ENCODE peak calls at places on chromosome 11, in six cellular contexts. One of them, this sample, is unnamed.

GRCh38 chr11:11979487-11980117 is 28.8 kb downstream of the DKK3 start:
- DNase-seq in trophoblast cell: peak; percentile 91
- DNase-seq in neuronal stem cell: no peak
- DNase-seq in mesenchymal stem cell: peak; percentile 91
- DNase-seq in IMR-90: peak; percentile 81
- DNase-seq in H1: no peak
- DNase-seq in this sample: no peak

GRCh38 chr11:7098235-7098832 is 9.5 kb downstream of the RBMXL2 start:
- DNase-seq in trophoblast cell: no peak
- DNase-seq in neuronal stem cell: peak; percentile 39
- DNase-seq in mesenchymal stem cell: peak; percentile 65
- DNase-seq in IMR-90: peak; percentile 46
- DNase-seq in H1: no peak
- DNase-seq in this sample: no peak

GRCh38 chr11:126391970-126392637 is 36.6 kb downstream of the ST3GAL4 start:
- DNase-seq in trophoblast cell: no peak
- DNase-seq in neuronal stem cell: no peak
- DNase-seq in mesenchymal stem cell: no peak
- DNase-seq in IMR-90: no peak
- DNase-seq in H1: no peak
- DNase-seq in this sample: peak; percentile 61

GRCh38 chr11:57426754-57427691 is at the start of gene SLC43A3:
- DNase-seq in trophoblast cell: peak; percentile 58
- DNase-seq in neuronal stem cell: peak; percentile 17
- DNase-seq in mesenchymal stem cell: peak; percentile 74
- DNase-seq in IMR-90: peak; percentile 82
- DNase-seq in H1: peak; percentile 83
- DNase-seq in this sample: peak; percentile 79

GRCh38 chr11:32991427-32991826 is 24.3 kb upstream of the DEPDC7 start:
- DNase-seq in trophoblast cell: no peak
- DNase-seq in neuronal stem cell: no peak
- DNase-seq in mesenchymal stem cell: no peak
- DNase-seq in IMR-90: no peak
- DNase-seq in H1: no peak
- DNase-seq in this sample: no peak

GRCh38 chr11:111846640-111847039 is 24.7 kb downstream of the ALG9 start:
- DNase-seq in trophoblast cell: peak; percentile 44
- DNase-seq in neuronal stem cell: no peak
- DNase-seq in mesenchymal stem cell: peak; percentile 70
- DNase-seq in IMR-90: peak; percentile 92
- DNase-seq in H1: no peak
- DNase-seq in this sample: no peak

GRCh38 chr11:2534957-2535672 is 90.3 kb downstream of the KCNQ1 start:
- DNase-seq in trophoblast cell: peak; percentile 86
- DNase-seq in neuronal stem cell: no peak
- DNase-seq in mesenchymal stem cell: no peak
- DNase-seq in IMR-90: no peak
- DNase-seq in H1: no peak
- DNase-seq in this sample: no peak

GRCh38 chr11:28833169-28833568 is 725.0 kb downstream of the METTL15 start:
- DNase-seq in trophoblast cell: no peak
- DNase-seq in neuronal stem cell: no peak
- DNase-seq in mesenchymal stem cell: no peak
- DNase-seq in IMR-90: no peak
- DNase-seq in H1: no peak
- DNase-seq in this sample: no peak

GRCh38 chr11:87859583-87859982 is 315.7 kb downstream of the RAB38 start:
- DNase-seq in trophoblast cell: no peak
- DNase-seq in neuronal stem cell: no peak
- DNase-seq in mesenchymal stem cell: no peak
- DNase-seq in IMR-90: no peak
- DNase-seq in H1: no peak
- DNase-seq in this sample: no peak

GRCh38 chr11:70415176-70415575 is 16.8 kb downstream of the CTTN start:
- DNase-seq in trophoblast cell: peak; percentile 96
- DNase-seq in neuronal stem cell: no peak
- DNase-seq in mesenchymal stem cell: peak; percentile 18
- DNase-seq in IMR-90: peak; percentile 96
- DNase-seq in H1: no peak
- DNase-seq in this sample: no peak

GRCh38 chr11:60743058-60743457 is 13.6 kb upstream of the MS4A15 start:
- DNase-seq in trophoblast cell: no peak
- DNase-seq in neuronal stem cell: no peak
- DNase-seq in mesenchymal stem cell: no peak
- DNase-seq in IMR-90: no peak
- DNase-seq in H1: no peak
- DNase-seq in this sample: no peak

GRCh38 chr11:70205049-70205725 is 2.1 kb downstream of the FADD start:
- DNase-seq in trophoblast cell: no peak
- DNase-seq in neuronal stem cell: no peak
- DNase-seq in mesenchymal stem cell: peak; percentile 39
- DNase-seq in IMR-90: peak; percentile 26
- DNase-seq in H1: no peak
- DNase-seq in this sample: no peak

GRCh38 chr11:128627666-128628342 is 40.4 kb upstream of the ETS1 start:
- DNase-seq in trophoblast cell: no peak
- DNase-seq in neuronal stem cell: no peak
- DNase-seq in mesenchymal stem cell: no peak
- DNase-seq in IMR-90: no peak
- DNase-seq in H1: peak; percentile 43
- DNase-seq in this sample: no peak

GRCh38 chr11:134497586-134497985 is 85.5 kb upstream of the B3GAT1 start:
- DNase-seq in trophoblast cell: no peak
- DNase-seq in neuronal stem cell: no peak
- DNase-seq in mesenchymal stem cell: no peak
- DNase-seq in IMR-90: no peak
- DNase-seq in H1: no peak
- DNase-seq in this sample: no peak

GRCh38 chr11:111019931-111020381 is 225.6 kb upstream of the POU2AF2 start:
- DNase-seq in trophoblast cell: no peak
- DNase-seq in neuronal stem cell: no peak
- DNase-seq in mesenchymal stem cell: peak; percentile 19
- DNase-seq in IMR-90: peak; percentile 46
- DNase-seq in H1: no peak
- DNase-seq in this sample: no peak

GRCh38 chr11:124177344-124177743 is 5.8 kb upstream of the OR10D3 start:
- DNase-seq in trophoblast cell: peak; percentile 5
- DNase-seq in neuronal stem cell: no peak
- DNase-seq in mesenchymal stem cell: no peak
- DNase-seq in IMR-90: no peak
- DNase-seq in H1: no peak
- DNase-seq in this sample: no peak

GRCh38 chr11:79485694-79486093 is 44.9 kb upstream of the TENM4 start:
- DNase-seq in trophoblast cell: no peak
- DNase-seq in neuronal stem cell: no peak
- DNase-seq in mesenchymal stem cell: no peak
- DNase-seq in IMR-90: no peak
- DNase-seq in H1: peak; percentile 60
- DNase-seq in this sample: peak; percentile 79
- H3K14ac ChIP-seq in trophoblast cell: no peak overlapping the region
- H3K14ac ChIP-seq in neuronal stem cell: no peak overlapping the region
- H3K14ac ChIP-seq in mesenchymal stem cell: no peak overlapping the region
- H3K14ac ChIP-seq in IMR-90: no peak overlapping the region
- H3K14ac ChIP-seq in H1: no peak overlapping the region
- H3K14ac ChIP-seq in this sample: peak overlapping the region; percentile 23

GRCh38 chr11:8811571-8811970 is 99.4 kb upstream of the AKIP1 start:
- DNase-seq in trophoblast cell: no peak
- DNase-seq in neuronal stem cell: no peak
- DNase-seq in mesenchymal stem cell: no peak
- DNase-seq in IMR-90: peak; percentile 72
- DNase-seq in H1: no peak
- DNase-seq in this sample: no peak
- H2AK5ac ChIP-seq in trophoblast cell: no peak overlapping the region
- H2AK5ac ChIP-seq in neuronal stem cell: no peak overlapping the region
- H2AK5ac ChIP-seq in mesenchymal stem cell: peak overlapping the region; percentile 0
- H2AK5ac ChIP-seq in IMR-90: peak overlapping the region; percentile 74
- H2AK5ac ChIP-seq in H1: no peak overlapping the region
- H2AK5ac ChIP-seq in this sample: no peak overlapping the region

DNA sequence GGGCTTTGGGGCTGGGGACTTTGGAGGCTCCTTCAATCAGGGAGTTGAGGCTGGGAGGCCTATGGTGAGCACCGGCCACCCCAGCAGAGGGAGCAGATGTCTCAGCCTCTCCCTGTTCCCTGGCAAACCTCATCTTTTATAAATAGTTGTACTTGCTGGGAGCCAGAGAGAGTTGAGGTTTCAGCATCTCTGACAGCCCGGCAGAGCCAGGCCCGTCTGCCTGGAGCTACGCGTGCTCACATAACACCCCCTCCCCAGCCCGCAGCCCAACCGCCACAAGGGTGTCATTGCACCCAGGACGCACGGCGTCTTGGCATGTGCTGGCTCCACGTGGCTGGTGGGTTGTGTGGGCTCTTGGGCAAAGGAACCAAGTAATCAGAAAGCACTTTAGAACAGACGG is 127.1 kb downstream of the CHST1 start:
- DNase-seq in trophoblast cell: no peak
- DNase-seq in neuronal stem cell: no peak
- DNase-seq in mesenchymal stem cell: no peak
- DNase-seq in IMR-90: no peak
- DNase-seq in H1: no peak
- DNase-seq in this sample: no peak
- H3K14ac ChIP-seq in trophoblast cell: no peak overlapping the region
- H3K14ac ChIP-seq in neuronal stem cell: no peak overlapping the region
- H3K14ac ChIP-seq in mesenchymal stem cell: no peak overlapping the region
- H3K14ac ChIP-seq in IMR-90: no peak overlapping the region
- H3K14ac ChIP-seq in H1: no peak overlapping the region
- H3K14ac ChIP-seq in this sample: no peak overlapping the region

DNA sequence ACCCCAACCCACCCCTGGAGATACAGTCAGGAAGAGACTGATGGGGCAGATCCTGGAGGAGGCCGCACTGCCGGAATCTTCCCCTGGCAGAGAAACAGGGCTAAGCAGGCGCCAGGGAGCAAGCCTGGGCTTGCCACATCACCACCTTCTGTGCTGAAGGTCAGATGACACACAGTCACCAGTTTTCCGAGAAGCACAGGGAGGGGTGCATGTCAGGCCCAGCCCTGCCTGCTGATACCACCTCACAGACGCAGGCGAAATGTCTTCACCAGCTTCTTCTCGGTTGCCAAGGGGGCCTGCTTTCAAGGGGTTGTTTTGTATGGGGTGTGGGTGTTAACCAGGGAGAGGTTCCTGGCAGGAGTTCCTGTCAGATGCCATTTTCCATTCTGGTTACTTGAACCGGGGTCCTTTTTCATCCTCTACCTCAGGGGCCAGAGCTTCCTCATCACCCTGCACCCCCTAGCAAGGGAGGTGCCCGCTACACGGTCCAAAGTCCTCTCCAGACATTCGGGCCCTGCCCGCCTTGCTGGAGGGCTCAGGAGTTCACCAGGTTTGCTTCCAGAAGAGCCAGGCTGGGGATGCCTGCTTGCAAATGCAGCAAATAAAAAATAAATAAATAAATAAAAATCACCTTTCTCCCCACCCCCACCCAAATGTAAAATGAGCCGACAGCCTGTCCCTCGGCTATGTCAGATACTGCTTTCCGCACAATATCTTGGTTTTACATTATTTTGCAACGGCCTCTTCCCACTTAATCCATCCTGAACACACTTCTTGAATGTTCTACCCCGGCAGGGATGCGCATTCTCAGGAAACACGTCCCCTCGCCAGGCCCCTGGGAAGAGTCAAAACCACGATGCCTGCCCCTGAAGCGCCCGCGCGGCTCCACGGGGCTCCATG is 1.1 kb upstream of the NEAT1 start:
- DNase-seq in trophoblast cell: peak; percentile 99
- DNase-seq in neuronal stem cell: no peak
- DNase-seq in mesenchymal stem cell: peak; percentile 100
- DNase-seq in IMR-90: peak; percentile 99
- DNase-seq in H1: peak; percentile 60
- DNase-seq in this sample: peak; percentile 85
- H2AK5ac ChIP-seq in trophoblast cell: peak overlapping the region; percentile 99
- H2AK5ac ChIP-seq in neuronal stem cell: peak overlapping the region; percentile 66
- H2AK5ac ChIP-seq in mesenchymal stem cell: peak overlapping the region; percentile 100
- H2AK5ac ChIP-seq in IMR-90: peak overlapping the region; percentile 99
- H2AK5ac ChIP-seq in H1: peak overlapping the region; percentile 80
- H2AK5ac ChIP-seq in this sample: no peak overlapping the region

GRCh38 chr11:91783173-91783572 is 441.4 kb upstream of the FAT3 start:
- DNase-seq in trophoblast cell: no peak
- DNase-seq in neuronal stem cell: no peak
- DNase-seq in mesenchymal stem cell: no peak
- DNase-seq in IMR-90: no peak
- DNase-seq in H1: no peak
- DNase-seq in this sample: no peak
- H3K14ac ChIP-seq in trophoblast cell: no peak overlapping the region
- H3K14ac ChIP-seq in neuronal stem cell: no peak overlapping the region
- H3K14ac ChIP-seq in mesenchymal stem cell: no peak overlapping the region
- H3K14ac ChIP-seq in IMR-90: no peak overlapping the region
- H3K14ac ChIP-seq in H1: no peak overlapping the region
- H3K14ac ChIP-seq in this sample: no peak overlapping the region

GRCh38 chr11:72955466-72955865 is 141.3 kb downstream of the ATG16L2 start:
- DNase-seq in trophoblast cell: no peak
- DNase-seq in neuronal stem cell: no peak
- DNase-seq in mesenchymal stem cell: no peak
- DNase-seq in IMR-90: no peak
- DNase-seq in H1: no peak
- DNase-seq in this sample: no peak
- H2AK5ac ChIP-seq in trophoblast cell: no peak overlapping the region
- H2AK5ac ChIP-seq in neuronal stem cell: no peak overlapping the region
- H2AK5ac ChIP-seq in mesenchymal stem cell: no peak overlapping the region
- H2AK5ac ChIP-seq in IMR-90: no peak overlapping the region
- H2AK5ac ChIP-seq in H1: no peak overlapping the region
- H2AK5ac ChIP-seq in this sample: no peak overlapping the region